ENCODE peak calls at places on chromosomes 11 and 22, in ten cellular contexts. C is effector memory CD4-positive, alpha-beta T cell; U is GM23248; J is CD8-positive, alpha-beta T cell; Z is psoas muscle; A is CD8-positive, alpha-beta memory T cell; M is A549; X is body of pancreas; O is esophagus squamous epithelium; D is foreskin keratinocyte. I is an unnamed sample.

GRCh38 chr22:44329179-44329796 is 16.5 kb upstream of the SHISAL1 start:
- DNase-seq in D (no peak), M (no peak), A (no peak), C (no peak), U (peak; percentile 40), X (no peak), Z (no peak), O (no peak), J (no peak), I (no peak)

GRCh38 chr11:15053201-15053685 is 20.1 kb upstream of the CALCB start:
- DNase-seq in Z (no peak), D (peak; percentile 87), X (no peak), A (no peak), J (no peak), U (peak; percentile 68), M (no peak), O (no peak), C (no peak), I (no peak)

GRCh38 chr22:38346506-38346905 is 29.3 kb upstream of the CSNK1E start:
- DNase-seq in A (no peak), X (peak; percentile 6), Z (no peak), U (no peak), C (no peak), D (no peak), O (no peak), J (no peak), M (no peak), I (peak; percentile 2)

GRCh38 chr11:97525273-97525672 is 1135.5 kb downstream of the JRKL start:
- DNase-seq in Z (no peak), M (no peak), X (no peak), A (no peak), D (peak; percentile 6), J (no peak), U (no peak), C (no peak), O (no peak), I (no peak)

GRCh38 chr11:1932681-1933080 is 13.2 kb downstream of the TNNT3 start:
- DNase-seq in U (no peak), O (no peak), Z (no peak), J (no peak), C (no peak), A (no peak), X (no peak), D (no peak), M (no peak), I (no peak)

GRCh38 chr22:42562282-42562681 is 8.5 kb downstream of the SERHL2 start:
- DNase-seq in C (no peak), D (no peak), M (no peak), Z (no peak), O (no peak), J (no peak), U (no peak), X (no peak), A (no peak), I (no peak)

GRCh38 chr11:65448418-65449196 is 26.0 kb downstream of the NEAT1 start:
- DNase-seq in M (no peak), Z (peak; percentile 78), J (no peak), O (no peak), U (peak; percentile 77), A (no peak), X (peak; percentile 49), C (no peak), D (peak; percentile 59), I (no peak)

GRCh38 chr11:14554959-14555358 is 34.8 kb upstream of the PSMA1 start:
- DNase-seq in D (no peak), J (no peak), X (no peak), C (no peak), O (no peak), M (no peak), Z (no peak), A (peak; percentile 74), U (no peak), I (peak; percentile 26)

GRCh38 chr11:72591785-72592490 is 82.3 kb downstream of the PDE2A start:
- DNase-seq in A (peak; percentile 67), C (peak; percentile 14), D (no peak), M (no peak), O (no peak), X (no peak), Z (no peak), J (peak; percentile 23), U (no peak), I (no peak)

GRCh38 chr22:39710380-39711117 is 140.0 kb downstream of the CACNA1I start:
- DNase-seq in D (no peak), A (no peak), J (no peak), Z (no peak), U (no peak), M (no peak), O (no peak), C (no peak), X (peak; percentile 40), I (no peak)

GRCh38 chr11:9533736-9534473 is 39.6 kb upstream of the WEE1 start:
- DNase-seq in M (no peak), D (no peak), A (no peak), Z (no peak), U (no peak), C (no peak), J (no peak), O (no peak), X (no peak), I (no peak)

GRCh38 chr11:4683020-4683419 is 14.6 kb downstream of the OR51E2 start:
- DNase-seq in D (peak; percentile 82), O (no peak), J (no peak), C (no peak), Z (no peak), A (no peak), U (peak; percentile 23), M (no peak), X (no peak), I (no peak)

GRCh38 chr11:70483077-70483861 is 84.9 kb downstream of the CTTN start:
- DNase-seq in J (no peak), O (no peak), Z (no peak), X (no peak), A (no peak), D (no peak), U (peak; percentile 58), M (peak; percentile 68), C (no peak), I (no peak)

DNA sequence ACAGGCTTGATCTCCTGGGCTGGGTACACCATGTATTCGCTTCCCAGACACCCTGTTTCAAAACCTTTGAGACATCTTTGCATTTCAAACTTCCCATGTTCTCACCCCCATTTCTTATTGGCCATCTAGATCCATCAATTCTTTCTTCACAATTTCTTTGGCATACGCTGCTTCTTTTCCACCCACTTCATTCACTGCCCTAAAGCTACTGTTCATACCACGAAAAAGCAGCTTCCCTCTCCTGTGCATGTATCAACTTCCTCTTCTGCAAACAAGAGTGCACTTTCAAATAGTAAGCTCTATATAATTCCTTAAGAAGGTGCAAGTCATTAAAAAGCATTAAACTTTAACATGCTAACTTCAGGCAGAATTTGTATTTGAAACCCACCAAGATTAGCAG is 21.4 kb downstream of the UVRAG start:
- DNase-seq in J (no peak), X (no peak), U (no peak), Z (no peak), M (no peak), C (no peak), A (no peak), D (no peak), O (no peak), I (no peak)
- H3K4me1 ChIP-seq in J (no peaks in the 10 kb centered on the region), X (peaks cover 13% of the 10 kb centered on the region), U (peaks cover 16% of the 10 kb centered on the region), Z (peaks cover 18% of the 10 kb centered on the region), M (peaks cover 9% of the 10 kb centered on the region), C (no peaks in the 10 kb centered on the region), A (no peaks in the 10 kb centered on the region), D (peaks cover 14% of the 10 kb centered on the region), O (peaks cover 23% of the 10 kb centered on the region), I (no peaks in the 10 kb centered on the region)

GRCh38 chr11:23680488-23681230 is 816.2 kb upstream of the LUZP2 start:
- DNase-seq in U (no peak), X (no peak), Z (peak; percentile 40), D (no peak), A (no peak), O (no peak), C (no peak), J (no peak), M (no peak), I (no peak)
- H3K4me1 ChIP-seq in U (no peaks in the 10 kb centered on the region), X (no peaks in the 10 kb centered on the region), Z (no peaks in the 10 kb centered on the region), D (no peaks in the 10 kb centered on the region), A (no peaks in the 10 kb centered on the region), O (no peaks in the 10 kb centered on the region), C (no peaks in the 10 kb centered on the region), J (no peaks in the 10 kb centered on the region), M (no peaks in the 10 kb centered on the region), I (no peaks in the 10 kb centered on the region)

GRCh38 chr22:48686694-48687302 is 1140.9 kb downstream of the BRD1 start:
- DNase-seq in O (no peak), X (no peak), Z (no peak), U (no peak), A (no peak), C (no peak), D (no peak), M (no peak), J (no peak), I (no peak)

GRCh38 chr22:48687606-48688005 is 1140.1 kb downstream of the BRD1 start:
- DNase-seq in Z (no peak), J (no peak), A (no peak), O (no peak), X (no peak), D (no peak), C (no peak), M (no peak), U (no peak), I (no peak)

GRCh38 chr22:48683640-48684039 is 1144.0 kb downstream of the BRD1 start:
- DNase-seq in D (no peak), U (no peak), O (no peak), X (no peak), M (no peak), A (no peak), C (no peak), Z (no peak), J (no peak), I (no peak)

GRCh38 chr22:48688366-48688765 is 1139.3 kb downstream of the BRD1 start:
- DNase-seq in X (no peak), O (no peak), A (no peak), J (no peak), U (no peak), Z (no peak), D (no peak), M (no peak), C (no peak), I (no peak)

DNA sequence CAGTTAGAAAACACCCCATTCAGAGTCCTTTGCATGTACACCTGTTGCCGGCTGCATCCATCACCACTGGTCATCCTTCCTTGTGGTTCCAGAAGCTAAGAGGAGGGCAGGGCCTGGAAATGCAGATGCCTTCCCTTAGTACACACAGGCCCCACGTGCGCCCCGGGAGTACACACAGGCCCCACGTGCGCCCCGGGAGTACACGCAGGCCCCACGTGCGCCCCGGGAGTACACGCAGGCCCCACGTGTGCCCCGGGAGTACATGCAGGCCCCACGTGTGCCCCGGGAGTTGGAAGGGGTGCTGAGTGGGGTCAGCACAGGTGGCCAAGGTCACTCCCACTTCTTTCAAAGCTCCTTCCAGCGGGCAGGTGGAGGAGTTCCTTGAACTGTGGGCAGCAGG is 1141.9 kb downstream of the BRD1 start:
- DNase-seq in C (no peak), O (no peak), A (no peak), D (no peak), M (no peak), U (no peak), X (no peak), J (no peak), Z (no peak), I (no peak)
- H3K4me1 ChIP-seq in C (no peaks in the 10 kb centered on the region), O (no peaks in the 10 kb centered on the region), A (no peaks in the 10 kb centered on the region), D (no peaks in the 10 kb centered on the region), M (no peaks in the 10 kb centered on the region), U (no peaks in the 10 kb centered on the region), X (no peaks in the 10 kb centered on the region), J (no peaks in the 10 kb centered on the region), Z (no peaks in the 10 kb centered on the region), I (no peaks in the 10 kb centered on the region)

GRCh38 chr11:73982990-73983763 is 534 bp upstream of the UCP2 start:
- DNase-seq in C (peak; percentile 91), U (peak; percentile 91), A (peak; percentile 90), M (peak; percentile 99), J (peak; percentile 90), O (peak; percentile 80), Z (peak; percentile 96), X (peak; percentile 91), D (peak; percentile 79), I (peak; percentile 89)
- H3K4me1 ChIP-seq in C (peaks cover 39% of the 10 kb centered on the region), U (no peaks in the 10 kb centered on the region), A (peaks cover 39% of the 10 kb centered on the region), M (peaks cover 31% of the 10 kb centered on the region), J (peaks cover 36% of the 10 kb centered on the region), O (peaks cover 61% of the 10 kb centered on the region), Z (peaks cover 25% of the 10 kb centered on the region), X (peaks cover 37% of the 10 kb centered on the region), D (no peaks in the 10 kb centered on the region), I (no peaks in the 10 kb centered on the region)